ENCODE peak calls at places on chromosomes 16 and 17, in five cellular contexts. W is endothelial cell of umbilical vein, Z is nucleus accumbens, I is D721Med, D is HEK293T. G is an unnamed sample.

GRCh38 chr17:28402224-28402630 is 3.8 kb downstream of the SLC46A1 start:
- DNase-seq in Z (no peak), I (no peak), W (no peak), D (no peak), G (no peak)

GRCh38 chr16:46929378-46930332 is 43.8 kb downstream of the DNAJA2 start:
- DNase-seq in Z (peak), D (peak), W (peak), I (peak), G (peak)

GRCh38 chr17:66076546-66077190 is 115.3 kb downstream of the CEP112 start:
- DNase-seq in I (no peak), W (peak), D (no peak), Z (no peak), G (no peak)

GRCh38 chr16:87033021-87033471 is 284.1 kb downstream of the C16orf95 start:
- DNase-seq in Z (no peak), D (no peak), I (no peak), W (no peak), G (no peak)

GRCh38 chr16:17211797-17212196 is 259.0 kb downstream of the XYLT1 start:
- DNase-seq in D (peak), W (no peak), Z (no peak), I (no peak), G (peak)

GRCh38 chr17:36978810-36979584 is 30.2 kb downstream of the AATF start:
- DNase-seq in D (peak), Z (no peak), W (no peak), I (no peak), G (no peak)

GRCh38 chr16:68013440-68013839 is 2.3 kb downstream of the DPEP2NB start:
- DNase-seq in I (no peak), W (peak), Z (no peak), D (no peak), G (no peak)

GRCh38 chr17:7347630-7348477 is 4.1 kb upstream of the KCTD11 start:
- DNase-seq in W (no peak), I (no peak), Z (no peak), D (no peak), G (no peak)

GRCh38 chr17:18981642-18982424 is 22.7 kb downstream of the FAM83G start:
- DNase-seq in D (peak), Z (no peak), W (peak), I (no peak), G (no peak)

GRCh38 chr17:80818871-80819270 is 172.8 kb upstream of the CHMP6 start:
- DNase-seq in I (no peak), W (no peak), D (no peak), Z (no peak), G (no peak)

G was measured in activated gamma-delta T cell treated with Interleukin-2 at 50 U/mL for 16 hours.